ENCODE peak calls at places on chromosome 10, in five cellular contexts. U is endodermal cell, Z is stomach, R is WERI-Rb-1, T is tibial nerve. X is an unnamed sample.

GRCh38 chr10:127738512-127739424 is 1.8 kb downstream of the FOXI2 start:
- DNase-seq in Z (no peak), T (no peak), R (no peak), U (peak; percentile 73), X (no peak)

GRCh38 chr10:123558651-123559050 is 107.5 kb upstream of the GPR26 start:
- DNase-seq in R (no peak), T (no peak), U (peak; percentile 50), Z (no peak), X (no peak)

GRCh38 chr10:12549297-12549696 is 199.9 kb downstream of the CAMK1D start:
- DNase-seq in U (no peak), R (peak; percentile 6), T (no peak), Z (no peak), X (no peak)

GRCh38 chr10:35517431-35518181 is 87.5 kb upstream of the GJD4 start:
- DNase-seq in U (no peak), Z (no peak), T (peak; percentile 7), R (no peak), X (no peak)

GRCh38 chr10:9244880-9245279 is 1190.4 kb downstream of the GATA3 start:
- DNase-seq in Z (no peak), T (no peak), U (no peak), R (peak; percentile 68), X (peak; percentile 40)

GRCh38 chr10:15035385-15036301 is 8.1 kb upstream of the OLAH start:
- DNase-seq in Z (no peak), U (peak; percentile 87), R (no peak), T (peak; percentile 20), X (no peak)

GRCh38 chr10:121449457-121450045 is 148.7 kb downstream of the FGFR2 start:
- DNase-seq in Z (no peak), T (no peak), R (no peak), U (no peak), X (no peak)

GRCh38 chr10:102714621-102715455 is at the start of gene SFXN2:
- DNase-seq in Z (peak; percentile 49), T (no peak), R (peak; percentile 50), U (peak; percentile 88), X (no peak)

GRCh38 chr10:24262929-24263653 is 54.2 kb downstream of the KIAA1217 start:
- DNase-seq in Z (no peak), U (no peak), T (peak; percentile 69), R (no peak), X (no peak)

GRCh38 chr10:78260675-78261074 is 227.0 kb downstream of the RPS24 start:
- DNase-seq in T (no peak), U (no peak), R (no peak), Z (no peak), X (no peak)

GRCh38 chr10:117653170-117653515 is 110.6 kb downstream of the EMX2 start:
- DNase-seq in T (no peak), U (no peak), R (no peak), Z (no peak), X (no peak)

GRCh38 chr10:113228570-113228969 is 278.5 kb downstream of the TCF7L2 start:
- DNase-seq in Z (no peak), U (peak; percentile 13), R (no peak), T (no peak), X (no peak)

GRCh38 chr10:70648427-70648826 is 23.9 kb upstream of the ADAMTS14 start:
- DNase-seq in T (no peak), R (no peak), U (no peak), Z (no peak), X (no peak)

GRCh38 chr10:59872892-59873463 is 33.4 kb downstream of the CCDC6 start:
- DNase-seq in R (no peak), Z (no peak), T (peak; percentile 41), U (no peak), X (no peak)

GRCh38 chr10:43978936-43979335 is 330.3 kb upstream of the ZNF32 start:
- DNase-seq in R (no peak), Z (no peak), U (no peak), T (no peak), X (no peak)

GRCh38 chr10:122034149-122034756 is 45.3 kb downstream of the TACC2 start:
- DNase-seq in R (no peak), U (no peak), Z (no peak), T (no peak), X (no peak)

GRCh38 chr10:95864906-95865813 is 42.6 kb upstream of the CC2D2B start:
- DNase-seq in T (peak; percentile 21), Z (no peak), R (peak; percentile 50), U (peak; percentile 79), X (peak; percentile 16)

GRCh38 chr10:86775056-86775858 is 18.8 kb downstream of the BMPR1A start:
- DNase-seq in Z (no peak), R (no peak), U (no peak), T (no peak), X (peak; percentile 44)

GRCh38 chr10:73931767-73932624 is 21.1 kb downstream of the PLAU start:
- DNase-seq in R (no peak), Z (peak; percentile 55), U (peak; percentile 87), T (no peak), X (no peak)

GRCh38 chr10:38119038-38119437 is 24.9 kb downstream of the ZNF37A start:
- DNase-seq in T (no peak), R (no peak), U (no peak), Z (no peak), X (no peak)

GRCh38 chr10:38118072-38118807 is 24.1 kb downstream of the ZNF37A start:
- DNase-seq in Z (no peak), T (no peak), R (no peak), U (no peak), X (no peak)
- H3K9me3 ChIP-seq in Z (peaks cover 93% of the 10 kb centered on the region), T (peaks cover 100% of the 10 kb centered on the region), R (peaks cover 49% of the 10 kb centered on the region), U (peaks cover 96% of the 10 kb centered on the region), X (no peaks in the 10 kb centered on the region)

GRCh38 chr10:133458710-133459453 is 5.1 kb downstream of the SCART1 start:
- DNase-seq in T (no peak), U (no peak), R (no peak), Z (peak; percentile 21), X (no peak)
- H3K9me3 ChIP-seq in T (peaks cover 16% of the 10 kb centered on the region), U (peaks cover 10% of the 10 kb centered on the region), R (no peaks in the 10 kb centered on the region), Z (no peaks in the 10 kb centered on the region), X (no peaks in the 10 kb centered on the region)

GRCh38 chr10:1424648-1425047 is 312.7 kb downstream of the ADARB2 start:
- DNase-seq in R (no peak), T (no peak), U (no peak), Z (no peak), X (no peak)

GRCh38 chr10:1426786-1427185 is 310.5 kb downstream of the ADARB2 start:
- DNase-seq in Z (no peak), U (no peak), T (no peak), R (no peak), X (no peak)

GRCh38 chr10:1422275-1422674 is 315.1 kb downstream of the ADARB2 start:
- DNase-seq in T (no peak), U (no peak), Z (no peak), R (no peak), X (no peak)

GRCh38 chr10:1423676-1424253 is 313.6 kb downstream of the ADARB2 start:
- DNase-seq in U (no peak), T (no peak), R (no peak), Z (no peak), X (no peak)

GRCh38 chr10:1425886-1426285 is 311.4 kb downstream of the ADARB2 start:
- DNase-seq in U (no peak), Z (no peak), T (no peak), R (no peak), X (no peak)
- H3K9me3 ChIP-seq in U (peaks cover 2% of the 10 kb centered on the region), Z (no peaks in the 10 kb centered on the region), T (peaks cover 4% of the 10 kb centered on the region), R (no peaks in the 10 kb centered on the region), X (no peaks in the 10 kb centered on the region)

DNA sequence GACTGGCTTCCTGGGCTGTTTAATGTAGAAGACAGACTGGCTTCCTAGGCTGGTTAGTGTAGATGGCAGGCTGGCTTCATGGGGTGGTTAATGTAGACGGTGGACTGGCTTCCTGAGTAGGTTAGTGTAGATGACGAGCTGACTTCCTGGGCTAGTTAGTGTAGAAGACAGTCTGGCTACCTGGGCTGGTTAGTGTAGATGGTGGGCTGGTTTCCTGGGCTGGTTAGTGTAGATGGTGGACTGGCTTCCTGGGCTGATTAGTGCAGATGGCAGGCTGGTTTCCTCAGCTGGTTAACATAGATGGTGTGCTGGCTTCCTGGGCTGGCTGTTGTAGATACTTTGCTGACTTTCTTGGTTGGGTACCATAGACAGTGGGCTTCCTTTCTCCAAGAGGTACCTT is 122.9 kb upstream of the PPP2R2D start:
- DNase-seq in U (no peak), Z (peak; percentile 3), T (no peak), R (no peak), X (no peak)
- H3K9me3 ChIP-seq in U (peaks cover 25% of the 10 kb centered on the region), Z (peaks cover 24% of the 10 kb centered on the region), T (peaks cover 57% of the 10 kb centered on the region), R (peaks cover 25% of the 10 kb centered on the region), X (no peaks in the 10 kb centered on the region)

GRCh38 chr10:38050212-38050611 is 39.7 kb downstream of the ZNF33A start:
- DNase-seq in T (no peak), Z (no peak), U (no peak), R (no peak), X (no peak)

GRCh38 chr10:38054361-38054797 is 39.8 kb upstream of the ZNF37A start:
- DNase-seq in T (no peak), U (no peak), R (no peak), Z (no peak), X (no peak)
- H3K9me3 ChIP-seq in T (peaks cover 65% of the 10 kb centered on the region), U (peaks cover 95% of the 10 kb centered on the region), R (peaks cover 3% of the 10 kb centered on the region), Z (peaks cover 40% of the 10 kb centered on the region), X (no peaks in the 10 kb centered on the region)

GRCh38 chr10:42475168-42476098 is 162.9 kb downstream of the ZNF33B start:
- DNase-seq in T (no peak), U (no peak), R (no peak), Z (no peak), X (peak; percentile 79)

GRCh38 chr10:42477170-42477569 is 161.2 kb downstream of the ZNF33B start:
- DNase-seq in T (no peak), Z (no peak), U (no peak), R (no peak), X (peak; percentile 34)

GRCh38 chr10:42479057-42479456 is 159.3 kb downstream of the ZNF33B start:
- DNase-seq in T (no peak), Z (no peak), R (no peak), U (no peak), X (no peak)

DNA sequence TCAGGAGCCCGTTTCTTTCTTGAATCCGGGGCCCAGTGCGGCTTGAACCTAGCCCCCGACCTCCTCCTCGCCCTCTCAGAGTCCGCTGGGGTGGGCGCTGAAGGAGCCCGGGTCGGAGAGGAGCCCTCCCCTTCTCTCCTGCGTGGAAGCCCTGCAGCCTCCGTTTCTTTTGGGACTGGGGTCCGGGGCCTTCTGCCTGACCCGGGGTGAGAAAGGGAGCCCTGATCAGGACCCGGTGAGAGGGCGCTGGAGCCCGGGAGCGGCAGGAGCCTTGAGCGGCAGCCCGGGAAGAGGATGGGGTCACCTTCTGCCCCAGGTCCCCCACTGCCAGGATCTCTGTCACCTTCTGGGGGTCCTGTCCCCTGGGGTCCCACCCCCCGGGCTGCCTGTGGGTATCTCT is 162.3 kb downstream of the ZNF33B start:
- DNase-seq in U (no peak), Z (no peak), R (no peak), T (no peak), X (no peak)
- H3K9me3 ChIP-seq in U (peaks cover 52% of the 10 kb centered on the region), Z (no peaks in the 10 kb centered on the region), R (no peaks in the 10 kb centered on the region), T (peaks cover 8% of the 10 kb centered on the region), X (no peaks in the 10 kb centered on the region)

DNA sequence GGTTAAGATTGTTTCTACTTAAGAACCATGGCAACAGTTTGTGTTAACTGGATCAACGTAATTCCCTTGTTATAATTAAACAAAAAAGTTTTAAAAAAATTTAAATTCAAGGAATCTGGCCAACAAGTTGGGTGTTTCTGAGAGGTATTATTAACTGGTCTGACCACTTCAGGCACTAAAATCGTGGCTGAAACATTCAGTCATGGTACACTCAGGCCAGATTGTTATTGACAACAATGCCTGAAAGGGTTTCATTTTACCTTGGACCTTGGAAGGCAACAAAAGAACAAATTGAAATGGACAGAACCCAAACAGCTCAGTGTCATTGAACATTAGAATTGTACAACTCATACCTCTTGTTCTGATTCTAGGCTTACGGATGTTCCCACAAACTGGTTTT is 103.3 kb upstream of the ARMC3 start:
- DNase-seq in R (no peak), T (no peak), U (no peak), Z (no peak), X (no peak)
- H3K9me3 ChIP-seq in R (no peaks in the 10 kb centered on the region), T (no peaks in the 10 kb centered on the region), U (no peaks in the 10 kb centered on the region), Z (no peaks in the 10 kb centered on the region), X (no peaks in the 10 kb centered on the region)

X was measured in BE2C.